ENCODE peak calls at places on chromosome 21, in four cellular contexts. One of them, this sample, is unnamed.

GRCh38 chr21:43851593-43851992 is 13.4 kb upstream of the AGPAT3 start:
- DNase-seq in NCI-H526: no peak
- DNase-seq in NCI-H2171: peak
- DNase-seq in fibroblast of pulmonary artery: no peak
- DNase-seq in this sample: no peak

GRCh38 chr21:33412832-33413519 is 9.8 kb downstream of the IFNGR2 start:
- DNase-seq in fibroblast of pulmonary artery: no peak
- DNase-seq in NCI-H2171: no peak
- DNase-seq in NCI-H526: peak
- DNase-seq in this sample: peak

GRCh38 chr21:43654806-43655489 is 4.3 kb downstream of the HSF2BP start:
- DNase-seq in NCI-H2171: no peak
- DNase-seq in NCI-H526: no peak
- DNase-seq in fibroblast of pulmonary artery: no peak
- DNase-seq in this sample: no peak

GRCh38 chr21:33661146-33661545 is 18.8 kb downstream of the ITSN1 start:
- DNase-seq in NCI-H2171: no peak
- DNase-seq in fibroblast of pulmonary artery: no peak
- DNase-seq in NCI-H526: no peak
- DNase-seq in this sample: no peak

GRCh38 chr21:33655591-33656221 is 13.4 kb downstream of the ITSN1 start:
- DNase-seq in NCI-H2171: no peak
- DNase-seq in NCI-H526: no peak
- DNase-seq in fibroblast of pulmonary artery: peak
- DNase-seq in this sample: peak

GRCh38 chr21:45528028-45528705 is 14.1 kb downstream of the SLC19A1 start:
- DNase-seq in fibroblast of pulmonary artery: no peak
- DNase-seq in NCI-H526: no peak
- DNase-seq in NCI-H2171: no peak
- DNase-seq in this sample: no peak

GRCh38 chr21:29295066-29295650 is 3.6 kb upstream of the BACH1 start:
- DNase-seq in NCI-H526: no peak
- DNase-seq in fibroblast of pulmonary artery: no peak
- DNase-seq in NCI-H2171: no peak
- DNase-seq in this sample: no peak

GRCh38 chr21:46220275-46220810 is 8.2 kb downstream of the LSS start:
- DNase-seq in NCI-H2171: no peak
- DNase-seq in NCI-H526: no peak
- DNase-seq in fibroblast of pulmonary artery: no peak
- DNase-seq in this sample: no peak

GRCh38 chr21:44527983-44528633 is 11.9 kb downstream of the KRTAP10-1 start:
- DNase-seq in fibroblast of pulmonary artery: no peak
- DNase-seq in NCI-H2171: no peak
- DNase-seq in NCI-H526: no peak
- DNase-seq in this sample: no peak